ENCODE peak calls at places on chromosome 15, in six cellular contexts. One of them, this sample, is unnamed.

GRCh38 chr15:81182746-81183402 is 13.8 kb upstream of the IL16 start:
- DNase-seq in foreskin fibroblast: peak; percentile 54
- DNase-seq in fibroblast of lung: no peak
- DNase-seq in stomach: no peak
- DNase-seq in mucosa of descending colon: no peak
- DNase-seq in BJ: no peak
- DNase-seq in this sample: no peak

GRCh38 chr15:39874890-39875549 is 45.0 kb downstream of the GPR176 start:
- DNase-seq in foreskin fibroblast: peak; percentile 61
- DNase-seq in fibroblast of lung: peak; percentile 19
- DNase-seq in stomach: peak; percentile 36
- DNase-seq in mucosa of descending colon: peak; percentile 70
- DNase-seq in BJ: no peak
- DNase-seq in this sample: no peak

GRCh38 chr15:60316961-60317360 is 80.8 kb downstream of the ANXA2 start:
- DNase-seq in foreskin fibroblast: no peak
- DNase-seq in fibroblast of lung: no peak
- DNase-seq in stomach: no peak
- DNase-seq in mucosa of descending colon: no peak
- DNase-seq in BJ: no peak
- DNase-seq in this sample: no peak

GRCh38 chr15:91099616-91100560 is at the start of gene SV2B:
- DNase-seq in foreskin fibroblast: peak; percentile 53
- DNase-seq in fibroblast of lung: peak; percentile 48
- DNase-seq in stomach: peak; percentile 31
- DNase-seq in mucosa of descending colon: peak; percentile 7
- DNase-seq in BJ: no peak
- DNase-seq in this sample: no peak

GRCh38 chr15:66163553-66163952 is 90.0 kb downstream of the MEGF11 start:
- DNase-seq in foreskin fibroblast: no peak
- DNase-seq in fibroblast of lung: no peak
- DNase-seq in stomach: no peak
- DNase-seq in mucosa of descending colon: no peak
- DNase-seq in BJ: no peak
- DNase-seq in this sample: no peak

GRCh38 chr15:59925123-59925522 is 79.0 kb upstream of the FOXB1 start:
- DNase-seq in foreskin fibroblast: no peak
- DNase-seq in fibroblast of lung: no peak
- DNase-seq in stomach: no peak
- DNase-seq in mucosa of descending colon: no peak
- DNase-seq in BJ: no peak
- DNase-seq in this sample: no peak

GRCh38 chr15:90142216-90143175 is 40.2 kb upstream of the IDH2 start:
- DNase-seq in foreskin fibroblast: no peak
- DNase-seq in fibroblast of lung: no peak
- DNase-seq in stomach: no peak
- DNase-seq in mucosa of descending colon: no peak
- DNase-seq in BJ: no peak
- DNase-seq in this sample: no peak

GRCh38 chr15:73952171-73952912 is 26.1 kb downstream of the LOXL1 start:
- DNase-seq in foreskin fibroblast: no peak
- DNase-seq in fibroblast of lung: no peak
- DNase-seq in stomach: no peak
- DNase-seq in mucosa of descending colon: no peak
- DNase-seq in BJ: no peak
- DNase-seq in this sample: no peak

GRCh38 chr15:101146118-101146702 is 105.6 kb downstream of the CHSY1 start:
- DNase-seq in foreskin fibroblast: no peak
- DNase-seq in fibroblast of lung: no peak
- DNase-seq in stomach: no peak
- DNase-seq in mucosa of descending colon: no peak
- DNase-seq in BJ: no peak
- DNase-seq in this sample: no peak

GRCh38 chr15:64653757-64654156 is 121.6 kb downstream of the RBPMS2 start:
- DNase-seq in foreskin fibroblast: peak; percentile 35
- DNase-seq in fibroblast of lung: peak; percentile 11
- DNase-seq in stomach: no peak
- DNase-seq in mucosa of descending colon: no peak
- DNase-seq in BJ: no peak
- DNase-seq in this sample: no peak

GRCh38 chr15:37121492-37121891 is 21.1 kb upstream of the MEIS2 start:
- DNase-seq in foreskin fibroblast: no peak
- DNase-seq in fibroblast of lung: no peak
- DNase-seq in stomach: no peak
- DNase-seq in mucosa of descending colon: no peak
- DNase-seq in BJ: no peak
- DNase-seq in this sample: no peak

GRCh38 chr15:51768018-51768417 is 16.6 kb downstream of the TMOD2 start:
- DNase-seq in foreskin fibroblast: no peak
- DNase-seq in fibroblast of lung: no peak
- DNase-seq in stomach: no peak
- DNase-seq in mucosa of descending colon: no peak
- DNase-seq in BJ: no peak
- DNase-seq in this sample: no peak

GRCh38 chr15:42921049-42921731 is 612 bp upstream of the TTBK2 start:
- DNase-seq in foreskin fibroblast: peak; percentile 63
- DNase-seq in fibroblast of lung: peak; percentile 20
- DNase-seq in stomach: peak; percentile 27
- DNase-seq in mucosa of descending colon: peak; percentile 50
- DNase-seq in BJ: no peak
- DNase-seq in this sample: no peak

GRCh38 chr15:39498642-39499041 is 82.2 kb upstream of the THBS1 start:
- DNase-seq in foreskin fibroblast: no peak
- DNase-seq in fibroblast of lung: peak; percentile 28
- DNase-seq in stomach: no peak
- DNase-seq in mucosa of descending colon: no peak
- DNase-seq in BJ: no peak
- DNase-seq in this sample: no peak

GRCh38 chr15:43293402-43293801 is 26.7 kb upstream of the TGM5 start:
- DNase-seq in foreskin fibroblast: no peak
- DNase-seq in fibroblast of lung: no peak
- DNase-seq in stomach: no peak
- DNase-seq in mucosa of descending colon: no peak
- DNase-seq in BJ: no peak
- DNase-seq in this sample: no peak

DNA sequence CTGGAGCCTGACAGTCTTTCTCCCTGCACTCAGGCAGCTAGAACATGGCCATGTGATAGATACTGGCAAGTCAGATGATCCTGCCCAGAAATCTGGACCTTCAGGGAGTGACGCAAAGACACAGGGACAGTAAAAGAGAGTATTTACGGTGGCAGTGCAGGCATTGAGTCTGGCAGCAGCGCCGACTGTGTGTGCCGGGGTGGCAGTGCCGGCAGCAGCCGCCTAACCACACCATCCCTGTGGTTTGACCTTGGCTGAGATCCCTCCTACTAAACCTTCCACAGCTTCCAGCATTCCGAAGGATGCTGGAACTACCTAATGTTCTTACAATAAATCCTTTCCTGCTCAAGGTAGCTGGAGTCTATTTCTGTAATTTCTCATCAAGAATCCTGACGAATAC is 4.6 kb upstream of the TSPAN3 start:
- DNase-seq in foreskin fibroblast: no peak
- DNase-seq in fibroblast of lung: peak; percentile 64
- DNase-seq in stomach: peak; percentile 50
- DNase-seq in mucosa of descending colon: no peak
- DNase-seq in BJ: no peak
- DNase-seq in this sample: no peak
- TF ChIP-seq CTCF in foreskin fibroblast: no peak
- TF ChIP-seq CTCF in fibroblast of lung: no peak
- TF ChIP-seq CTCF in stomach: no peak
- TF ChIP-seq CTCF in mucosa of descending colon: no peak
- TF ChIP-seq CTCF in BJ: no peak
- TF ChIP-seq CTCF in this sample: no peak

GRCh38 chr15:98957655-98958054 is 49.9 kb downstream of the PGPEP1L start:
- DNase-seq in foreskin fibroblast: no peak
- DNase-seq in fibroblast of lung: no peak
- DNase-seq in stomach: no peak
- DNase-seq in mucosa of descending colon: no peak
- DNase-seq in BJ: no peak
- DNase-seq in this sample: no peak

GRCh38 chr15:98960555-98961050 is 47.0 kb downstream of the PGPEP1L start:
- DNase-seq in foreskin fibroblast: no peak
- DNase-seq in fibroblast of lung: no peak
- DNase-seq in stomach: no peak
- DNase-seq in mucosa of descending colon: no peak
- DNase-seq in BJ: no peak
- DNase-seq in this sample: no peak

GRCh38 chr15:98958918-98959639 is 48.5 kb downstream of the PGPEP1L start:
- DNase-seq in foreskin fibroblast: no peak
- DNase-seq in fibroblast of lung: no peak
- DNase-seq in stomach: no peak
- DNase-seq in mucosa of descending colon: no peak
- DNase-seq in BJ: no peak
- DNase-seq in this sample: no peak

GRCh38 chr15:98958076-98958475 is 49.5 kb downstream of the PGPEP1L start:
- DNase-seq in foreskin fibroblast: no peak
- DNase-seq in fibroblast of lung: no peak
- DNase-seq in stomach: no peak
- DNase-seq in mucosa of descending colon: no peak
- DNase-seq in BJ: no peak
- DNase-seq in this sample: no peak

GRCh38 chr15:98959640-98960007 is 48.0 kb downstream of the PGPEP1L start:
- DNase-seq in foreskin fibroblast: no peak
- DNase-seq in fibroblast of lung: no peak
- DNase-seq in stomach: no peak
- DNase-seq in mucosa of descending colon: no peak
- DNase-seq in BJ: no peak
- DNase-seq in this sample: no peak
- H3K4me3 ChIP-seq in foreskin fibroblast: no peak overlapping the region
- H3K4me3 ChIP-seq in fibroblast of lung: no peak overlapping the region
- H3K4me3 ChIP-seq in stomach: no peak overlapping the region
- H3K4me3 ChIP-seq in mucosa of descending colon: no peak overlapping the region
- H3K4me3 ChIP-seq in BJ: no peak overlapping the region
- H3K4me3 ChIP-seq in this sample: no peak overlapping the region

GRCh38 chr15:75327005-75327404 is 8.9 kb upstream of the COMMD4 start:
- DNase-seq in foreskin fibroblast: no peak
- DNase-seq in fibroblast of lung: no peak
- DNase-seq in stomach: no peak
- DNase-seq in mucosa of descending colon: no peak
- DNase-seq in BJ: no peak
- DNase-seq in this sample: no peak
- TF ChIP-seq CTCF in foreskin fibroblast: no peak
- TF ChIP-seq CTCF in fibroblast of lung: no peak
- TF ChIP-seq CTCF in stomach: no peak
- TF ChIP-seq CTCF in mucosa of descending colon: no peak
- TF ChIP-seq CTCF in BJ: no peak
- TF ChIP-seq CTCF in this sample: no peak

DNA sequence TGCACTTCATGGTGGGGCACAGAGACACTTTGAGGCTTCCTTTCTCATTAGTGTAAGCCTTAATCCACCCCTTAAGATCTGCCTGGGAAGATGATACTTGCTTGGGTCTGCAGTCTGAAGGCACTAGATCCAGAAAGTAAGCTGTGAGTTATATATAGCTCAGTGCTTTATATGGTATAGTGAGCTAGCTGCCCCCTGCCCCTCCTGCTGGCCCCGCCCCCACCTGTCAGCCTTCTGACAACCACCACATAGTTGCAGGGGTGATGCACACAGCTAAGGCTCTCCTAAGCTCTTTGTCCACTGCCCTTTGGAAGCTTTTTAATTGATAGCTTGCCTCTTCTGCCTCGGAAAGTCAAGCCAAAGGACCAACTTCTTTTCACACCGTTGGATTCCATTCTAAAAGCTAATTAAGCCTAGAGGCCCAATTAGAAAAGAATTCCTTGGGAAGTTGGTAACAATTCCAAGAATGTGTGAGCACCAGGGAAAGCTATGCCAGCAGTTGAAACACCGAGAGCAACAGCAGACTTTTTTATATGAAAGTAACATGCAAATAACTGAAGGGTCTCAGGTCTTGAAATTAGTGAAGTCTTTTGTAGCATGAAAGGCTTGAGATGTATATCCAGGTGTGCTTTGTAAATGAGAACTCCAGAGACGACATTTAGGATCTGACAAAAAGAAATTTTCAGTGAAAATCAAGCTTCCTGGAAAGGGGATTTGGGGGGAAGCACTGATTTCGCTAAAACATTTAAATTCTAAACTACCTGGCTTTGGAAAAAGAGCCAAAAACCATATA is 2.3 kb downstream of the TPM1 start:
- DNase-seq in foreskin fibroblast: no peak
- DNase-seq in fibroblast of lung: peak; percentile 76
- DNase-seq in stomach: no peak
- DNase-seq in mucosa of descending colon: no peak
- DNase-seq in BJ: no peak
- DNase-seq in this sample: no peak
- H3K4me3 ChIP-seq in foreskin fibroblast: peak overlapping the region; percentile 95
- H3K4me3 ChIP-seq in fibroblast of lung: peak overlapping the region; percentile 80
- H3K4me3 ChIP-seq in stomach: peak overlapping the region; percentile 68
- H3K4me3 ChIP-seq in mucosa of descending colon: peak overlapping the region; percentile 64
- H3K4me3 ChIP-seq in BJ: peak overlapping the region; percentile 90
- H3K4me3 ChIP-seq in this sample: peak overlapping the region; percentile 75

DNA sequence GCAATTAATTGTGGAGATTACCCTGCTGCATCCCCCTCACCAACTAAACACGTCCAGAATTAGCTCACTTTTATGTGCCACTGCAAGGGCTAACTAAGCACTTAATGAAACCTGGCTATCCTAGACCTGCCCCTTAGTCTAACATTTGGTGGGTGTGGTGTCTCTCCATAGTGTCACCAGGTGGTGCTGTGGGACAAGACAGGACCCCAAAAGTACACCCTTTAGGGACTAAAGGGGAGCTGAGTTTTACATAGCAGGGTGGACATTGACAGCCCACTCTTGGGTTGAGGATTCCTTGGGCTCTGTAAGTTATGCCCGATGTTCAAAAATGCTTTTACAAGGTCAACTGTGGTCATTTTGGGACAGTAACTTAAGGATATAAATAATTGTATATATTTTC is 5.7 kb downstream of the DUT start:
- DNase-seq in foreskin fibroblast: peak; percentile 40
- DNase-seq in fibroblast of lung: peak; percentile 2
- DNase-seq in stomach: no peak
- DNase-seq in mucosa of descending colon: no peak
- DNase-seq in BJ: no peak
- DNase-seq in this sample: no peak
- TF ChIP-seq CTCF in foreskin fibroblast: peak; percentile 26
- TF ChIP-seq CTCF in fibroblast of lung: peak; percentile 13
- TF ChIP-seq CTCF in stomach: no peak
- TF ChIP-seq CTCF in mucosa of descending colon: no peak
- TF ChIP-seq CTCF in BJ: peak; percentile 31
- TF ChIP-seq CTCF in this sample: peak; percentile 49

DNA sequence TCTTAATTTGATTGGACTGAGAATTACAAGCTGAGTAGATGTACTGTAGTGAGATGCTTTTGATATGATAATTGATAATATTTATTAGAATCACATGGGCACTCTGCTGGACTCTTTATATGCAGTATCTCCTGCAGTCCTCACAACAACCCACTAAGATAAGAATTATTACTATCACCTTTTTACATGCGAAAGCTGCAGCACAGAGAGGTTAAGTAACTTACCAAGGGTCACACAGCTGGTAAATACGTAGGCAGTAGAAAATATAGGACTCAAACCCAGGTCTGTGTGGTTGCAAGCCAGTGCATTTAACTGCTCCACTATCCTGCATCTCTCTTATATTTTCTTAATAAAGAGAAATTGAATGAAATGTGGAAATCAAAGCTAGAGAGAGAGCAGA is 392.8 kb upstream of the RORA start:
- DNase-seq in foreskin fibroblast: no peak
- DNase-seq in fibroblast of lung: no peak
- DNase-seq in stomach: no peak
- DNase-seq in mucosa of descending colon: no peak
- DNase-seq in BJ: no peak
- DNase-seq in this sample: no peak
- H3K4me3 ChIP-seq in foreskin fibroblast: no peak overlapping the region
- H3K4me3 ChIP-seq in fibroblast of lung: no peak overlapping the region
- H3K4me3 ChIP-seq in stomach: no peak overlapping the region
- H3K4me3 ChIP-seq in mucosa of descending colon: no peak overlapping the region
- H3K4me3 ChIP-seq in BJ: no peak overlapping the region
- H3K4me3 ChIP-seq in this sample: no peak overlapping the region

GRCh38 chr15:26631894-26632293 is 141.0 kb downstream of the GABRB3 start:
- DNase-seq in foreskin fibroblast: no peak
- DNase-seq in fibroblast of lung: no peak
- DNase-seq in stomach: no peak
- DNase-seq in mucosa of descending colon: no peak
- DNase-seq in BJ: no peak
- DNase-seq in this sample: no peak
- TF ChIP-seq CTCF in foreskin fibroblast: no peak
- TF ChIP-seq CTCF in fibroblast of lung: no peak
- TF ChIP-seq CTCF in stomach: no peak
- TF ChIP-seq CTCF in mucosa of descending colon: no peak
- TF ChIP-seq CTCF in BJ: no peak
- TF ChIP-seq CTCF in this sample: no peak

This sample was measured in epithelial cell of proximal tubule.